ENCODE peak calls at places on chromosomes 2 and 18, in six cellular contexts. S is fibroblast of pulmonary artery; N is substantia nigra; X is frontal cortex; C is ELF-1; T is effector CD4-positive, alpha-beta T cell. E is an unnamed sample.

GRCh38 chr2:143078106-143078505 is 51.1 kb upstream of the ARHGAP15 start:
- DNase-seq in C (no peak), X (no peak), T (no peak), S (no peak), N (no peak), E (no peak)

GRCh38 chr18:49814147-49814499 is 790 bp upstream of the ACAA2 start:
- DNase-seq in N (no peak), C (peak), T (peak), S (peak), X (peak), E (no peak)

GRCh38 chr2:101725515-101726192 is 28.1 kb downstream of the MAP4K4 start:
- DNase-seq in T (no peak), X (no peak), S (peak), N (no peak), C (peak), E (no peak)

GRCh38 chr2:196103626-196104025 is 35.0 kb upstream of the DNAH7 start:
- DNase-seq in N (no peak), T (no peak), X (no peak), S (no peak), C (no peak), E (no peak)

GRCh38 chr2:212227755-212228154 is 310.8 kb downstream of the ERBB4 start:
- DNase-seq in C (no peak), N (no peak), S (peak), T (no peak), X (no peak), E (no peak)

GRCh38 chr18:21439453-21439852 is 161.1 kb downstream of the ESCO1 start:
- DNase-seq in X (no peak), T (no peak), C (no peak), S (peak), N (no peak), E (no peak)

GRCh38 chr2:219578811-219579210 is 6.7 kb downstream of the INHA start:
- DNase-seq in C (no peak), T (no peak), N (no peak), X (no peak), S (peak), E (no peak)

GRCh38 chr18:44627245-44627644 is 53.4 kb upstream of the SETBP1 start:
- DNase-seq in C (no peak), X (no peak), S (peak), N (no peak), T (no peak), E (no peak)

GRCh38 chr2:213443952-213444351 is 159.7 kb downstream of the SPAG16 start:
- DNase-seq in T (no peak), X (no peak), N (no peak), S (no peak), C (no peak), E (no peak)

GRCh38 chr2:120589782-120590608 is 145.7 kb upstream of the GLI2 start:
- DNase-seq in N (no peak), T (no peak), S (peak), X (no peak), C (no peak), E (no peak)

GRCh38 chr18:63588869-63589268 is 1.7 kb downstream of the SERPINB13 start:
- DNase-seq in S (no peak), N (no peak), C (no peak), T (no peak), X (no peak), E (no peak)

GRCh38 chr2:110806053-110806452 is 73.7 kb downstream of the ACOXL start:
- DNase-seq in N (no peak), S (no peak), C (no peak), X (no peak), T (no peak), E (no peak)

GRCh38 chr18:62634991-62635630 is 80.2 kb upstream of the PHLPP1 start:
- DNase-seq in T (no peak), S (no peak), C (no peak), X (no peak), N (no peak), E (no peak)

GRCh38 chr2:39154944-39155343 is 34.1 kb upstream of the SOS1 start:
- DNase-seq in X (no peak), C (no peak), N (no peak), T (no peak), S (no peak), E (no peak)

GRCh38 chr2:120434909-120435308 is 89.0 kb downstream of the INHBB start:
- DNase-seq in N (no peak), S (no peak), T (no peak), C (no peak), X (no peak), E (no peak)

GRCh38 chr2:64634338-64635267 is 19.1 kb downstream of the SERTAD2 start:
- DNase-seq in T (no peak), N (no peak), X (no peak), C (no peak), S (peak), E (no peak)

GRCh38 chr2:182980115-182980514 is 58.1 kb downstream of the NCKAP1 start:
- DNase-seq in N (no peak), T (no peak), C (no peak), X (peak), S (peak), E (peak)

GRCh38 chr2:118569876-118570535 is 277.4 kb downstream of the EN1 start:
- DNase-seq in C (no peak), T (no peak), N (no peak), S (no peak), X (no peak), E (no peak)

GRCh38 chr2:145066795-145067194 is 546.9 kb upstream of the ZEB2 start:
- DNase-seq in X (no peak), N (peak), C (no peak), T (no peak), S (no peak), E (no peak)

GRCh38 chr18:45359275-45360009 is 255.8 kb upstream of the SLC14A2 start:
- DNase-seq in C (peak), N (no peak), S (no peak), X (no peak), T (no peak), E (no peak)

GRCh38 chr18:10286580-10287150 is 167.8 kb upstream of the APCDD1 start:
- DNase-seq in T (no peak), C (peak), S (no peak), X (no peak), N (no peak), E (no peak)

GRCh38 chr2:197137234-197137633 is 173.3 kb downstream of the ANKRD44 start:
- DNase-seq in N (no peak), C (no peak), T (no peak), S (peak), X (no peak), E (no peak)

GRCh38 chr18:79679552-79680099 is at the start of gene CTDP1:
- DNase-seq in T (peak), S (peak), N (peak), C (no peak), X (peak), E (peak)

GRCh38 chr2:33467413-33467812 is 9.0 kb upstream of the RASGRP3 start:
- DNase-seq in T (no peak), N (no peak), C (no peak), X (no peak), S (no peak), E (no peak)

GRCh38 chr2:159982270-159982669 is 80.1 kb downstream of the PLA2R1 start:
- DNase-seq in X (no peak), C (peak), S (peak), N (no peak), T (no peak), E (no peak)

GRCh38 chr2:30310955-30311354 is 79.6 kb downstream of the LBH start:
- DNase-seq in S (no peak), C (no peak), N (no peak), X (no peak), T (no peak), E (peak)

E was measured in GM10248.